ENCODE peak calls at places on chromosomes 3 and 15, in four cellular contexts. M, Z, I and C are unnamed samples.

GRCh38 chr3:60186359-60186758 is 1064.9 kb downstream of the FHIT start:
- DNase-seq in M (no peak), Z (no peak), I (no peak), C (no peak)

GRCh38 chr15:100202309-100202943 is 139.3 kb downstream of the ADAMTS17 start:
- DNase-seq in M (no peak), Z (no peak), I (no peak), C (no peak)

GRCh38 chr3:126914226-126914625 is 68.7 kb upstream of the PLXNA1 start:
- DNase-seq in M (no peak), Z (no peak), I (no peak), C (no peak)

GRCh38 chr3:126501736-126502135 is 15.8 kb downstream of the UROC1 start:
- DNase-seq in M (no peak), Z (no peak), I (peak), C (no peak)

GRCh38 chr3:48694610-48695051 is 8.9 kb upstream of the NCKIPSD start:
- DNase-seq in M (peak), Z (peak), I (peak), C (peak)

GRCh38 chr15:71951134-71951533 is 140.8 kb downstream of the NR2E3 start:
- DNase-seq in M (no peak), Z (no peak), I (no peak), C (no peak)

GRCh38 chr3:53269888-53270880 is 14.4 kb upstream of the TKT start:
- DNase-seq in M (peak), Z (peak), I (peak), C (peak)

GRCh38 chr3:150766742-150767141 is 3.8 kb upstream of the SIAH2 start:
- DNase-seq in M (no peak), Z (no peak), I (no peak), C (no peak)

GRCh38 chr3:1251282-1252060 is 158.6 kb downstream of the CNTN6 start:
- DNase-seq in M (peak), Z (no peak), I (no peak), C (no peak)

GRCh38 chr15:74618841-74619596 is 3.4 kb downstream of the CLK3 start:
- DNase-seq in M (no peak), Z (no peak), I (no peak), C (no peak)

GRCh38 chr3:49713336-49714105 is 6.0 kb downstream of the AMIGO3 start:
- DNase-seq in M (no peak), Z (no peak), I (no peak), C (no peak)

GRCh38 chr15:76976572-76977270 is 18.2 kb upstream of the PSTPIP1 start:
- DNase-seq in M (no peak), Z (no peak), I (no peak), C (no peak)

GRCh38 chr3:134473868-134474546 is 11.8 kb downstream of the ANAPC13 start:
- DNase-seq in M (peak), Z (peak), I (no peak), C (peak)

GRCh38 chr15:25402342-25402741 is 36.5 kb downstream of the UBE3A start:
- DNase-seq in M (no peak), Z (no peak), I (no peak), C (no peak)
- TF ChIP-seq CTCF in M (no peak), Z (no peak), I (no peak), C (no peak)

GRCh38 chr15:69749797-69750196 is 297.2 kb downstream of the RPLP1 start:
- DNase-seq in M (peak), Z (no peak), I (no peak), C (no peak)
- TF ChIP-seq CTCF in M (no peak), Z (peak), I (peak), C (peak)

DNA sequence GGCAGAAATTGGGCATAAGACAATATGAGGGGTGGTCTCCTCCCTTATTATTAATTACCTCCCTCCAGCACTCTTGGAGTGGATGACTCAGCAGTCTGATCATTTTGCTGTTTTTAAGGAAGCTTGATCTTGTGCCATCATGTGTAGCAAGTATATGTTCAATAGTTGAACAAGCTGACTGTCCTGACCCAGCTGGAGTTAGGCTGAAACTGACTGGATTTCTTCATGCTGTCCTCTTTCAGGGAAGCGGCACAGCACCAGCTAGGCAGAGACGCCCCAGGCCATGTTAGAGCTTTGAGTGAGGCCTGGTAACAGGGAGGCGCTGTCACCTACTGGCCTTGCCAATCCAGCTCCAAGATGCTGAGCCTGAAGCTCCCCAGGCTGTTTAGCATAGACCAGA is 54.4 kb upstream of the KIF23 start:
- DNase-seq in M (peak), Z (no peak), I (no peak), C (no peak)
- TF ChIP-seq CTCF in M (no peak), Z (no peak), I (no peak), C (no peak)

DNA sequence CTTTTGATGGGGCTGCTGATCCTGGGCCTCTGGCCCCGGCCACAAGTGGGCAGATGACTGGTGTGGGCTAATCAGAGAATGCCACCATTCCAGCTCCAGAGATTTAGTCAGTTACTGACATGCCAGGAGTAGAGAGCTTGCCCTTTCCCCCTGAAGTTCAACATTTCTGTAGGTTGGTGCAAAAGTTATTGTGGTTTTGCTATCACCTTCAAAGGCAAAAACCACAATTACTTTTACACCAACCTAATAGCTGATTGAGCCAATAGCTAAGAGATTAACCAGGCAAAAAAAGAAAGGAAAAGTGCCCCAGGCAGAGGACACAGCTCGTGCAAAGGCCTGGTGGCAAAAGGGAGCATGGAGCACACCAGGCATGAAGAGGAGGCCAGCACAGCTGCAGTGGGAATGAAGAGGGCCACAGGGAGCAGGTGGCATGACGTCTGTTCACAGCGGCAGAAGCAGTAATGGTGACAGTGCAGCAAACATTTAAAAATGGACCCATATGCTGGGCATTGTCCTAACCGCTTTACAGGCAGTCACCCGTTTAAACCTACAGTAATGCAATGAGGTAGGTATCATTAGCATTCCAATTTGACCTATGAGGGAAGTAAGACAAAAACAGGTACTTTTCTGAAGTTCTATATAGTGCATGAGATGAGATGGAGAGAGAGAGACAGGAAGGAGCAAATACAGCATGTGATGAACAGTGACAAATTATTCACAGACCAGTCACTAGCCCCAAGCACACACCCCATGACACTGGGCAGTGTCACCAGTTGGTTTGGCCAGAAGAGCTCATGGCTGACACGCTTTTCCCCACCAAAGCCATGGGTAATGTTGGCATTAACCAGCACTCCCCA is 373.1 kb upstream of the PROK2 start:
- DNase-seq in M (no peak), Z (no peak), I (no peak), C (no peak)
- TF ChIP-seq CTCF in M (no peak), Z (no peak), I (no peak), C (no peak)

GRCh38 chr3:184808021-184808420 is 3.9 kb upstream of the VPS8 start:
- DNase-seq in M (no peak), Z (no peak), I (no peak), C (no peak)
- TF ChIP-seq CTCF in M (no peak), Z (peak), I (no peak), C (peak)